ENCODE peak calls at places on chromosomes 4 and X, in ten cellular contexts. M is skeletal muscle cell; F is D341Med; I is retina; J is stimulated activated naive CD8-positive, alpha-beta T cell treated with anti-CD3 and anti-CD28 coated beads, Interleukin-15, Interleukin-2, amounts not matched to agents 100 U/mL and 50 U/mL, for 24 hours; U is lower lobe of right lung; G is stimulated activated CD8-positive, alpha-beta memory T cell treated with anti-CD3 and anti-CD28 coated beads, Interleukin-4, amount 100 ng/mL, for 48 hours; K is activated T-cell treated with anti-CD3 and anti-CD28 coated beads, Interleukin-2, amount 50 U/mL, for 4 hours; B is epithelial cell of esophagus; N is fibroblast of villous mesenchyme. X is an unnamed sample.

GRCh38 chr4:142353149-142353738 is 492.9 kb downstream of the INPP4B start:
- DNase-seq in M (peak), F (peak), I (peak), J (no peak), U (no peak), G (no peak), K (no peak), B (peak), N (peak), X (no peak)

GRCh38 chrX:152912121-152912520 is 14.3 kb downstream of the ZNF185 start:
- DNase-seq in M (no peak), F (no peak), I (no peak), J (no peak), U (no peak), G (no peak), K (no peak), B (no peak), N (peak), X (no peak)

GRCh38 chr4:152536545-152537182 is 772 bp upstream of the FBXW7 start:
- DNase-seq in M (no peak), F (peak), I (no peak), J (no peak), U (no peak), G (no peak), K (no peak), B (peak), N (peak), X (peak)

GRCh38 chrX:44873415-44874270 is 655 bp downstream of the KDM6A start:
- DNase-seq in M (no peak), F (peak), I (peak), J (peak), U (peak), G (peak), K (peak), B (peak), N (peak), X (peak)

GRCh38 chrX:8179653-8180052 is 8.6 kb upstream of the VCX2 start:
- DNase-seq in M (no peak), F (no peak), I (no peak), J (no peak), U (no peak), G (no peak), K (no peak), B (peak), N (no peak), X (no peak)

GRCh38 chrX:40167240-40168182 is 69.8 kb upstream of the BCOR start:
- DNase-seq in M (no peak), F (no peak), I (peak), J (no peak), U (no peak), G (no peak), K (no peak), B (no peak), N (no peak), X (peak)

GRCh38 chr4:78032446-78032845 is 24.7 kb upstream of the FRAS1 start:
- DNase-seq in M (no peak), F (peak), I (no peak), J (no peak), U (no peak), G (no peak), K (no peak), B (peak), N (no peak), X (no peak)

GRCh38 chr4:53804719-53805118 is 213.4 kb upstream of the LNX1 start:
- DNase-seq in M (no peak), F (peak), I (no peak), J (peak), U (peak), G (peak), K (no peak), B (peak), N (no peak), X (peak)

GRCh38 chr4:106034751-106035150 is 139.5 kb downstream of the NPNT start:
- DNase-seq in M (no peak), F (no peak), I (no peak), J (no peak), U (no peak), G (no peak), K (no peak), B (no peak), N (no peak), X (no peak)

GRCh38 chrX:105765691-105766090 is 56.6 kb upstream of the NRK start:
- DNase-seq in M (peak), F (no peak), I (no peak), J (no peak), U (no peak), G (no peak), K (no peak), B (no peak), N (no peak), X (no peak)

GRCh38 chrX:120604359-120604782 is 470 bp downstream of the MCTS1 start:
- DNase-seq in M (no peak), F (peak), I (no peak), J (peak), U (no peak), G (peak), K (peak), B (peak), N (peak), X (peak)

GRCh38 chrX:2707334-2707760 is 16.3 kb downstream of the CD99 start:
- DNase-seq in M (peak), F (no peak), I (peak), J (peak), U (no peak), G (peak), K (peak), B (peak), N (peak), X (peak)

GRCh38 chr4:165718660-165719059 is 154.4 kb upstream of the TLL1 start:
- DNase-seq in M (no peak), F (no peak), I (no peak), J (no peak), U (no peak), G (no peak), K (no peak), B (no peak), N (no peak), X (no peak)

GRCh38 chr4:75036046-75036445 is 103.1 kb downstream of the PARM1 start:
- DNase-seq in M (no peak), F (no peak), I (no peak), J (no peak), U (no peak), G (no peak), K (no peak), B (no peak), N (no peak), X (no peak)

GRCh38 chr4:45971108-45971507 is 152.7 kb downstream of the GABRG1 start:
- DNase-seq in M (no peak), F (no peak), I (no peak), J (no peak), U (no peak), G (no peak), K (no peak), B (no peak), N (no peak), X (no peak)

GRCh38 chr4:51960486-51960885 is 59.7 kb downstream of the LRRC66 start:
- DNase-seq in M (no peak), F (no peak), I (no peak), J (no peak), U (no peak), G (no peak), K (no peak), B (peak), N (no peak), X (no peak)

GRCh38 chr4:2649604-2650114 is 106.5 kb downstream of the TNIP2 start:
- DNase-seq in M (no peak), F (no peak), I (no peak), J (no peak), U (peak), G (peak), K (no peak), B (no peak), N (no peak), X (no peak)

X was measured in Peyer's patch.